ENCODE peak calls at places on chromosome 7, in seven cellular contexts. One of them, this sample, is unnamed.

GRCh38 chr7:69739182-69739581 is 140.9 kb downstream of the AUTS2 start:
- DNase-seq in fibroblast of lung: no peak
- DNase-seq in GM10248: peak; percentile 39
- DNase-seq in left lung: no peak
- DNase-seq in fibroblast of the aortic adventitia: no peak
- DNase-seq in transverse colon: no peak
- DNase-seq in foreskin fibroblast: no peak
- DNase-seq in this sample: no peak

GRCh38 chr7:64294701-64295420 is 18.9 kb upstream of the ZNF736 start:
- DNase-seq in fibroblast of lung: no peak
- DNase-seq in GM10248: no peak
- DNase-seq in left lung: no peak
- DNase-seq in fibroblast of the aortic adventitia: no peak
- DNase-seq in transverse colon: no peak
- DNase-seq in foreskin fibroblast: no peak
- DNase-seq in this sample: no peak

GRCh38 chr7:37160656-37161055 is 288.0 kb downstream of the ELMO1 start:
- DNase-seq in fibroblast of lung: no peak
- DNase-seq in GM10248: no peak
- DNase-seq in left lung: no peak
- DNase-seq in fibroblast of the aortic adventitia: no peak
- DNase-seq in transverse colon: no peak
- DNase-seq in foreskin fibroblast: no peak
- DNase-seq in this sample: no peak

GRCh38 chr7:98251251-98251843 is 685 bp downstream of the TECPR1 start:
- DNase-seq in fibroblast of lung: peak; percentile 23
- DNase-seq in GM10248: peak; percentile 48
- DNase-seq in left lung: peak; percentile 84
- DNase-seq in fibroblast of the aortic adventitia: no peak
- DNase-seq in transverse colon: peak; percentile 79
- DNase-seq in foreskin fibroblast: no peak
- DNase-seq in this sample: peak; percentile 31

GRCh38 chr7:134903073-134903790 is 83.1 kb upstream of the AGBL3 start:
- DNase-seq in fibroblast of lung: no peak
- DNase-seq in GM10248: no peak
- DNase-seq in left lung: no peak
- DNase-seq in fibroblast of the aortic adventitia: no peak
- DNase-seq in transverse colon: no peak
- DNase-seq in foreskin fibroblast: no peak
- DNase-seq in this sample: no peak

GRCh38 chr7:79458796-79459195 is 5.3 kb upstream of the MAGI2 start:
- DNase-seq in fibroblast of lung: no peak
- DNase-seq in GM10248: no peak
- DNase-seq in left lung: no peak
- DNase-seq in fibroblast of the aortic adventitia: peak; percentile 45
- DNase-seq in transverse colon: no peak
- DNase-seq in foreskin fibroblast: no peak
- DNase-seq in this sample: no peak

GRCh38 chr7:104328308-104328969 is at the start of gene LHFPL3:
- DNase-seq in fibroblast of lung: no peak
- DNase-seq in GM10248: no peak
- DNase-seq in left lung: peak; percentile 75
- DNase-seq in fibroblast of the aortic adventitia: no peak
- DNase-seq in transverse colon: no peak
- DNase-seq in foreskin fibroblast: no peak
- DNase-seq in this sample: no peak

GRCh38 chr7:120733143-120733542 is 124.8 kb downstream of the TSPAN12 start:
- DNase-seq in fibroblast of lung: peak; percentile 92
- DNase-seq in GM10248: no peak
- DNase-seq in left lung: no peak
- DNase-seq in fibroblast of the aortic adventitia: peak; percentile 49
- DNase-seq in transverse colon: no peak
- DNase-seq in foreskin fibroblast: peak; percentile 71
- DNase-seq in this sample: no peak

GRCh38 chr7:128003787-128004186 is 27.4 kb downstream of the LRRC4 start:
- DNase-seq in fibroblast of lung: no peak
- DNase-seq in GM10248: no peak
- DNase-seq in left lung: no peak
- DNase-seq in fibroblast of the aortic adventitia: no peak
- DNase-seq in transverse colon: no peak
- DNase-seq in foreskin fibroblast: no peak
- DNase-seq in this sample: no peak

GRCh38 chr7:142790056-142790455 is 19.3 kb downstream of the PRSS2 start:
- DNase-seq in fibroblast of lung: no peak
- DNase-seq in GM10248: no peak
- DNase-seq in left lung: no peak
- DNase-seq in fibroblast of the aortic adventitia: no peak
- DNase-seq in transverse colon: no peak
- DNase-seq in foreskin fibroblast: no peak
- DNase-seq in this sample: no peak

GRCh38 chr7:80133361-80134104 is 1.1 kb upstream of the GNAI1 start:
- DNase-seq in fibroblast of lung: no peak
- DNase-seq in GM10248: no peak
- DNase-seq in left lung: no peak
- DNase-seq in fibroblast of the aortic adventitia: no peak
- DNase-seq in transverse colon: peak; percentile 15
- DNase-seq in foreskin fibroblast: no peak
- DNase-seq in this sample: no peak

GRCh38 chr7:45975367-45975766 is 54.3 kb upstream of the IGFBP3 start:
- DNase-seq in fibroblast of lung: no peak
- DNase-seq in GM10248: peak; percentile 2
- DNase-seq in left lung: no peak
- DNase-seq in fibroblast of the aortic adventitia: peak; percentile 15
- DNase-seq in transverse colon: no peak
- DNase-seq in foreskin fibroblast: no peak
- DNase-seq in this sample: no peak

GRCh38 chr7:27071622-27072390 is 24.0 kb downstream of the HOXA1 start:
- DNase-seq in fibroblast of lung: no peak
- DNase-seq in GM10248: no peak
- DNase-seq in left lung: no peak
- DNase-seq in fibroblast of the aortic adventitia: no peak
- DNase-seq in transverse colon: no peak
- DNase-seq in foreskin fibroblast: no peak
- DNase-seq in this sample: no peak

GRCh38 chr7:134706468-134706867 is 59.8 kb downstream of the BPGM start:
- DNase-seq in fibroblast of lung: no peak
- DNase-seq in GM10248: no peak
- DNase-seq in left lung: no peak
- DNase-seq in fibroblast of the aortic adventitia: no peak
- DNase-seq in transverse colon: no peak
- DNase-seq in foreskin fibroblast: no peak
- DNase-seq in this sample: no peak

GRCh38 chr7:128217972-128218652 is 23.0 kb upstream of the LEP start:
- DNase-seq in fibroblast of lung: no peak
- DNase-seq in GM10248: no peak
- DNase-seq in left lung: no peak
- DNase-seq in fibroblast of the aortic adventitia: no peak
- DNase-seq in transverse colon: no peak
- DNase-seq in foreskin fibroblast: no peak
- DNase-seq in this sample: no peak

GRCh38 chr7:66683770-66684123 is 55.1 kb downstream of the KCTD7 start:
- DNase-seq in fibroblast of lung: no peak
- DNase-seq in GM10248: no peak
- DNase-seq in left lung: no peak
- DNase-seq in fibroblast of the aortic adventitia: peak; percentile 16
- DNase-seq in transverse colon: no peak
- DNase-seq in foreskin fibroblast: no peak
- DNase-seq in this sample: no peak

GRCh38 chr7:27151945-27152815 is at the start of gene HOXA3:
- DNase-seq in fibroblast of lung: peak; percentile 74
- DNase-seq in GM10248: no peak
- DNase-seq in left lung: peak; percentile 67
- DNase-seq in fibroblast of the aortic adventitia: no peak
- DNase-seq in transverse colon: peak; percentile 84
- DNase-seq in foreskin fibroblast: no peak
- DNase-seq in this sample: no peak

GRCh38 chr7:51629206-51629605 is 312.6 kb upstream of the COBL start:
- DNase-seq in fibroblast of lung: no peak
- DNase-seq in GM10248: no peak
- DNase-seq in left lung: no peak
- DNase-seq in fibroblast of the aortic adventitia: no peak
- DNase-seq in transverse colon: no peak
- DNase-seq in foreskin fibroblast: no peak
- DNase-seq in this sample: no peak

GRCh38 chr7:70655694-70656093 is 476.2 kb upstream of the GALNT17 start:
- DNase-seq in fibroblast of lung: no peak
- DNase-seq in GM10248: no peak
- DNase-seq in left lung: no peak
- DNase-seq in fibroblast of the aortic adventitia: no peak
- DNase-seq in transverse colon: no peak
- DNase-seq in foreskin fibroblast: no peak
- DNase-seq in this sample: no peak

GRCh38 chr7:30225863-30226361 is 58.5 kb upstream of the ZNRF2 start:
- DNase-seq in fibroblast of lung: peak; percentile 64
- DNase-seq in GM10248: peak; percentile 65
- DNase-seq in left lung: peak; percentile 86
- DNase-seq in fibroblast of the aortic adventitia: peak; percentile 35
- DNase-seq in transverse colon: peak; percentile 72
- DNase-seq in foreskin fibroblast: no peak
- DNase-seq in this sample: no peak

GRCh38 chr7:82755705-82756551 is 312.4 kb upstream of the CACNA2D1 start:
- DNase-seq in fibroblast of lung: peak; percentile 13
- DNase-seq in GM10248: no peak
- DNase-seq in left lung: no peak
- DNase-seq in fibroblast of the aortic adventitia: peak; percentile 21
- DNase-seq in transverse colon: no peak
- DNase-seq in foreskin fibroblast: peak; percentile 62
- DNase-seq in this sample: no peak

GRCh38 chr7:23456093-23456492 is 14.2 kb downstream of the IGF2BP3 start:
- DNase-seq in fibroblast of lung: no peak
- DNase-seq in GM10248: no peak
- DNase-seq in left lung: no peak
- DNase-seq in fibroblast of the aortic adventitia: no peak
- DNase-seq in transverse colon: no peak
- DNase-seq in foreskin fibroblast: no peak
- DNase-seq in this sample: no peak

GRCh38 chr7:8290645-8291308 is 28.8 kb upstream of the ICA1 start:
- DNase-seq in fibroblast of lung: no peak
- DNase-seq in GM10248: no peak
- DNase-seq in left lung: no peak
- DNase-seq in fibroblast of the aortic adventitia: no peak
- DNase-seq in transverse colon: no peak
- DNase-seq in foreskin fibroblast: no peak
- DNase-seq in this sample: no peak

GRCh38 chr7:101231644-101232043 is 6.0 kb downstream of the CLDN15 start:
- DNase-seq in fibroblast of lung: peak; percentile 28
- DNase-seq in GM10248: no peak
- DNase-seq in left lung: no peak
- DNase-seq in fibroblast of the aortic adventitia: no peak
- DNase-seq in transverse colon: no peak
- DNase-seq in foreskin fibroblast: no peak
- DNase-seq in this sample: no peak

GRCh38 chr7:74320645-74321178 is 31.5 kb downstream of the CLIP2 start:
- DNase-seq in fibroblast of lung: no peak
- DNase-seq in GM10248: peak; percentile 41
- DNase-seq in left lung: no peak
- DNase-seq in fibroblast of the aortic adventitia: no peak
- DNase-seq in transverse colon: peak; percentile 41
- DNase-seq in foreskin fibroblast: no peak
- DNase-seq in this sample: no peak

GRCh38 chr7:131111081-131111576 is 216.5 kb upstream of the MKLN1 start:
- DNase-seq in fibroblast of lung: peak; percentile 83
- DNase-seq in GM10248: no peak
- DNase-seq in left lung: no peak
- DNase-seq in fibroblast of the aortic adventitia: peak; percentile 92
- DNase-seq in transverse colon: peak; percentile 15
- DNase-seq in foreskin fibroblast: peak; percentile 74
- DNase-seq in this sample: no peak

GRCh38 chr7:81321922-81322321 is 403.1 kb upstream of the SEMA3C start:
- DNase-seq in fibroblast of lung: no peak
- DNase-seq in GM10248: no peak
- DNase-seq in left lung: no peak
- DNase-seq in fibroblast of the aortic adventitia: no peak
- DNase-seq in transverse colon: no peak
- DNase-seq in foreskin fibroblast: no peak
- DNase-seq in this sample: no peak

DNA sequence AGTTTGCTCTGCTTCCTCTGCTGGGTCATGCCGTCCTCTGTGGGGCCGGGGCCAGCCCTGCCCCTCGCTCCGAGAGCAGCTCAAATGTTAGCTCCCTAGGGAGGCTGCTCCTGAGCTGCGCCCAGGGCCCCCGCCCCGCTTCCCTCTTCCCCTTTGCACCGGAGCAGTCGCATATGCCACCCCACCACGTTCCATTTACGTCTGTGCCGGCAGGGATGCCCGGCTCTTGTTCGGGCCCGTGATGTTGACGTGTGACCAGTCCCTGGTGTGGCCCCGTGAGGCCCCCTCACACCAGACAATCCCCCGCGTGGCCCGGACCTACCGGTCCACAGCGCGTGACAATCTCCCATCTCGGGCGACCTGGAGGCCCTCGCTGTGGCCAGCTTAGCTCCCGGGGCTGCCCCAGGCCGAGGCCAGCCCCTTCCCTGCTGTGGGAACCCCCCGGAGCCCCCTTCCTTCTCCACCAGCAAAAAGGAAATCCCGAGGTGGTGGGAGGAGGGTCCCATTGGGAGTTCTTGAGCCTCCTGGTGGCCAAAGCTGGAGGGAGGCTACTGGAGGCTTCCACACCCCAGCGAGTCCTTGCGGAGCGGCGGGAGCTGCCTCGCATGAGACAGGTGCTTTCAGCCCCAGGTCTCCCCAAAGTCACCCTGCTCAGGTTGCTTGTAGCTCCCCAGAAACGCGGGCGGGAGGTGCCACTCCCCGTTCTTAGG is 15.2 kb downstream of the FAM20C start:
- DNase-seq in fibroblast of lung: no peak
- DNase-seq in GM10248: no peak
- DNase-seq in left lung: no peak
- DNase-seq in fibroblast of the aortic adventitia: no peak
- DNase-seq in transverse colon: no peak
- DNase-seq in foreskin fibroblast: no peak
- DNase-seq in this sample: no peak
- TF ChIP-seq CTCF in fibroblast of lung: no peak
- TF ChIP-seq CTCF in GM10248: no peak
- TF ChIP-seq CTCF in left lung: no peak
- TF ChIP-seq CTCF in fibroblast of the aortic adventitia: peak; percentile 8
- TF ChIP-seq CTCF in transverse colon: no peak
- TF ChIP-seq CTCF in foreskin fibroblast: peak; percentile 3
- TF ChIP-seq CTCF in this sample: no peak

GRCh38 chr7:55133630-55134392 is 115.0 kb downstream of the EGFR start:
- DNase-seq in fibroblast of lung: peak; percentile 97
- DNase-seq in GM10248: no peak
- DNase-seq in left lung: peak; percentile 81
- DNase-seq in fibroblast of the aortic adventitia: peak; percentile 99
- DNase-seq in transverse colon: no peak
- DNase-seq in foreskin fibroblast: peak; percentile 97
- DNase-seq in this sample: no peak
- TF ChIP-seq CTCF in fibroblast of lung: peak; percentile 13
- TF ChIP-seq CTCF in GM10248: no peak
- TF ChIP-seq CTCF in left lung: no peak
- TF ChIP-seq CTCF in fibroblast of the aortic adventitia: no peak
- TF ChIP-seq CTCF in transverse colon: no peak
- TF ChIP-seq CTCF in foreskin fibroblast: peak; percentile 14
- TF ChIP-seq CTCF in this sample: no peak

GRCh38 chr7:149310113-149310836 is 48.3 kb downstream of the ZNF783 start:
- DNase-seq in fibroblast of lung: peak; percentile 88
- DNase-seq in GM10248: peak; percentile 51
- DNase-seq in left lung: no peak
- DNase-seq in fibroblast of the aortic adventitia: peak; percentile 91
- DNase-seq in transverse colon: no peak
- DNase-seq in foreskin fibroblast: peak; percentile 68
- DNase-seq in this sample: no peak
- TF ChIP-seq CTCF in fibroblast of lung: peak; percentile 69
- TF ChIP-seq CTCF in GM10248: peak; percentile 31
- TF ChIP-seq CTCF in left lung: peak; percentile 32
- TF ChIP-seq CTCF in fibroblast of the aortic adventitia: peak; percentile 72
- TF ChIP-seq CTCF in transverse colon: peak; percentile 49
- TF ChIP-seq CTCF in foreskin fibroblast: peak; percentile 74
- TF ChIP-seq CTCF in this sample: peak; percentile 25

GRCh38 chr7:44814956-44815355 is 18.5 kb downstream of the PPIA start:
- DNase-seq in fibroblast of lung: no peak
- DNase-seq in GM10248: no peak
- DNase-seq in left lung: no peak
- DNase-seq in fibroblast of the aortic adventitia: no peak
- DNase-seq in transverse colon: no peak
- DNase-seq in foreskin fibroblast: no peak
- DNase-seq in this sample: no peak
- TF ChIP-seq CTCF in fibroblast of lung: no peak
- TF ChIP-seq CTCF in GM10248: no peak
- TF ChIP-seq CTCF in left lung: no peak
- TF ChIP-seq CTCF in fibroblast of the aortic adventitia: no peak
- TF ChIP-seq CTCF in transverse colon: no peak
- TF ChIP-seq CTCF in foreskin fibroblast: no peak
- TF ChIP-seq CTCF in this sample: no peak

This sample was measured in natural killer cell.